ENCODE peak calls at places on chromosomes 2 and 18, in six cellular contexts. W is uterus, L is GM23338, G is astrocyte, Z is upper lobe of right lung, X is A549. S is an unnamed sample.

GRCh38 chr2:173079968-173080860 is 4.6 kb downstream of the MAP3K20 start:
- DNase-seq in W (no peak), L (no peak), G (peak; percentile 97), Z (no peak), X (peak; percentile 66), S (no peak)

GRCh38 chr2:230423851-230424458 is 8.0 kb downstream of the SP100 start:
- DNase-seq in W (no peak), L (no peak), G (peak; percentile 75), Z (peak; percentile 70), X (no peak), S (no peak)

GRCh38 chr2:48414980-48415764 is 114.8 kb upstream of the STON1 start:
- DNase-seq in W (no peak), L (peak; percentile 21), G (peak; percentile 39), Z (peak; percentile 71), X (no peak), S (no peak)

GRCh38 chr2:120934891-120935338 is 199.2 kb downstream of the GLI2 start:
- DNase-seq in W (no peak), L (no peak), G (peak; percentile 93), Z (no peak), X (peak; percentile 99), S (peak; percentile 36)

GRCh38 chr2:70328921-70329561 is 27.2 kb upstream of the FAM136A start:
- DNase-seq in W (no peak), L (peak; percentile 54), G (peak; percentile 20), Z (peak; percentile 83), X (peak; percentile 68), S (no peak)

GRCh38 chr2:74017181-74017580 is 32.5 kb downstream of the TET3 start:
- DNase-seq in W (no peak), L (no peak), G (no peak), Z (no peak), X (no peak), S (no peak)

GRCh38 chr2:85748948-85749875 is 4.6 kb upstream of the ATOH8 start:
- DNase-seq in W (no peak), L (no peak), G (peak; percentile 59), Z (no peak), X (no peak), S (no peak)

GRCh38 chr2:37156071-37156856 is 516 bp downstream of the EIF2AK2 start:
- DNase-seq in W (peak; percentile 59), L (peak; percentile 29), G (peak; percentile 62), Z (no peak), X (peak; percentile 48), S (no peak)

GRCh38 chr2:31066594-31066993 is 71.6 kb downstream of the GALNT14 start:
- DNase-seq in W (no peak), L (no peak), G (no peak), Z (peak; percentile 19), X (no peak), S (no peak)

GRCh38 chr2:191056218-191056617 is 42.2 kb upstream of the STAT1 start:
- DNase-seq in W (no peak), L (no peak), G (no peak), Z (no peak), X (no peak), S (no peak)

GRCh38 chr2:114061566-114062098 is 171.7 kb downstream of the ACTR3 start:
- DNase-seq in W (no peak), L (no peak), G (no peak), Z (no peak), X (no peak), S (no peak)

GRCh38 chr2:102041351-102041750 is 49.6 kb downstream of the IL1R2 start:
- DNase-seq in W (no peak), L (no peak), G (no peak), Z (no peak), X (no peak), S (no peak)

GRCh38 chr2:191302459-191303155 is 57.4 kb downstream of the MYO1B start:
- DNase-seq in W (no peak), L (peak; percentile 44), G (no peak), Z (no peak), X (peak; percentile 69), S (no peak)

GRCh38 chr2:27251786-27252185 is 11.1 kb downstream of the SLC30A3 start:
- DNase-seq in W (no peak), L (no peak), G (no peak), Z (no peak), X (no peak), S (no peak)

GRCh38 chr18:62331581-62332436 is 6.7 kb downstream of the TNFRSF11A start:
- DNase-seq in W (no peak), L (no peak), G (peak; percentile 76), Z (no peak), X (no peak), S (no peak)

GRCh38 chr2:143901185-143901842 is 618.6 kb downstream of the ZEB2 start:
- DNase-seq in W (no peak), L (no peak), G (peak; percentile 98), Z (no peak), X (peak; percentile 9), S (no peak)

GRCh38 chr2:23452853-23453420 is 68.0 kb downstream of the KLHL29 start:
- DNase-seq in W (no peak), L (no peak), G (peak; percentile 72), Z (no peak), X (no peak), S (no peak)

GRCh38 chr2:14297906-14298305 is 334.6 kb upstream of the LRATD1 start:
- DNase-seq in W (no peak), L (no peak), G (no peak), Z (no peak), X (no peak), S (no peak)

GRCh38 chr2:144456680-144457079 is 63.2 kb downstream of the ZEB2 start:
- DNase-seq in W (no peak), L (no peak), G (peak; percentile 88), Z (no peak), X (peak; percentile 64), S (peak; percentile 38)

GRCh38 chr2:150127995-150128394 is 359.5 kb downstream of the RND3 start:
- DNase-seq in W (no peak), L (no peak), G (peak; percentile 71), Z (no peak), X (no peak), S (no peak)

GRCh38 chr2:231900486-231900942 is 25.7 kb downstream of the NPPC start:
- DNase-seq in W (peak; percentile 23), L (peak; percentile 94), G (peak; percentile 20), Z (peak; percentile 92), X (peak; percentile 86), S (no peak)

GRCh38 chr2:76169985-76170384 is 459.3 kb upstream of the GCFC2 start:
- DNase-seq in W (no peak), L (no peak), G (no peak), Z (no peak), X (no peak), S (no peak)

GRCh38 chr2:11406492-11407381 is 59.2 kb downstream of the E2F6 start:
- DNase-seq in W (peak; percentile 75), L (peak; percentile 35), G (peak; percentile 58), Z (no peak), X (peak; percentile 66), S (peak; percentile 69)

GRCh38 chr2:240579771-240580614 is 6.5 kb upstream of the CAPN10 start:
- DNase-seq in W (peak; percentile 56), L (peak; percentile 76), G (peak; percentile 77), Z (peak; percentile 92), X (peak; percentile 82), S (no peak)
- TF ChIP-seq CTCF in W (no peak), L (peak; percentile 60), G (no peak), Z (peak; percentile 55), X (no peak), S (no peak)

GRCh38 chr2:199329024-199329423 is 128.7 kb downstream of the SATB2 start:
- DNase-seq in W (no peak), L (no peak), G (no peak), Z (no peak), X (no peak), S (no peak)

GRCh38 chr2:199325881-199326280 is 131.9 kb downstream of the SATB2 start:
- DNase-seq in W (no peak), L (no peak), G (no peak), Z (no peak), X (no peak), S (no peak)

DNA sequence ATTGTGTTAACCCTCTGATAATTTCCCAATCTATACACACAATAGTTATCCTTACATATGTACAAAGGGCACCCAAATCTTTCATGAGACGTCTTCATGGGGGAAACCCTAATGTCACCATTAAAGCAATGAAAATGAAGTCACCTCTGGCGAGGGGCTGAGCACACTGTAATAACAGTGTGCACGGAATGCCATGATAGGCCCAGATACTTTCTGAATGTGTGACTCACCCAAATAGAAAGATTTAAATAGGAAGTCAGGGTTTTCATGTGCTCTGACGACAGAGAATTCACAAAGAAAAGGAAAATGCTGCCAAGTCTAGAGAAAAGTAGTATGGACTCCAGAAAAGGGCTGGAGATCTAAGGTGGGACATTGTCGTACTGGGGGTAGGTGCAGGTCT is 128.3 kb downstream of the SATB2 start:
- DNase-seq in W (no peak), L (no peak), G (peak; percentile 78), Z (no peak), X (no peak), S (no peak)
- H3K27ac ChIP-seq in W (no peak overlapping the region), L (no peak overlapping the region), G (peak overlapping the region; percentile 53), Z (no peak overlapping the region), X (no peak overlapping the region), S (no peak overlapping the region)

GRCh38 chr2:65557616-65558573 is 125.5 kb upstream of the SPRED2 start:
- DNase-seq in W (no peak), L (peak; percentile 31), G (no peak), Z (no peak), X (no peak), S (no peak)

GRCh38 chr2:65553504-65554074 is 121.2 kb upstream of the SPRED2 start:
- DNase-seq in W (no peak), L (no peak), G (no peak), Z (no peak), X (no peak), S (no peak)

GRCh38 chr2:65554765-65555561 is 122.6 kb upstream of the SPRED2 start:
- DNase-seq in W (no peak), L (no peak), G (no peak), Z (no peak), X (no peak), S (no peak)

GRCh38 chr2:65562890-65563289 is 130.5 kb upstream of the SPRED2 start:
- DNase-seq in W (no peak), L (no peak), G (no peak), Z (no peak), X (no peak), S (no peak)

DNA sequence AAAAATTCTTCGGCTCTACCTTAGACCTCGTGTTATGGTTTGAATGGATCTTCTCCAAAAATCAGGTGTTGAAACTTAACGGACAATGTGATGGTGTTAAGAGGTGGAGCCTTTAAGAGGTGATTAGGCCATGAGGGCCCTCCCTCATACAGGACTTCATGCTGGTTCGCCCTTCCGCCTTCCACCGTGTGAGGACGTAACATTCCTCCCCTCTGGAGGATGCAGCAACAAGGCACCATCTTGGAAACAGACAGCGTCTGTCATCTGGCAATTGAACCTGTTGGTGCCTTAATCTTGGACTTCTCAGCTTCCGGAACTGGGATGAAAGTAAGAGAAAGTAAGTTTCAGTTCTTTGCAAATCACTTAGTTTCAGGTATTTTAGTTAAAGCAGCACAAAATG is 126.3 kb upstream of the SPRED2 start:
- DNase-seq in W (no peak), L (peak; percentile 42), G (no peak), Z (no peak), X (no peak), S (no peak)
- H3K4me3 ChIP-seq in W (no peak overlapping the region), L (no peak overlapping the region), G (no peak overlapping the region), Z (no peak overlapping the region), X (no peak overlapping the region), S (no peak overlapping the region)

DNA sequence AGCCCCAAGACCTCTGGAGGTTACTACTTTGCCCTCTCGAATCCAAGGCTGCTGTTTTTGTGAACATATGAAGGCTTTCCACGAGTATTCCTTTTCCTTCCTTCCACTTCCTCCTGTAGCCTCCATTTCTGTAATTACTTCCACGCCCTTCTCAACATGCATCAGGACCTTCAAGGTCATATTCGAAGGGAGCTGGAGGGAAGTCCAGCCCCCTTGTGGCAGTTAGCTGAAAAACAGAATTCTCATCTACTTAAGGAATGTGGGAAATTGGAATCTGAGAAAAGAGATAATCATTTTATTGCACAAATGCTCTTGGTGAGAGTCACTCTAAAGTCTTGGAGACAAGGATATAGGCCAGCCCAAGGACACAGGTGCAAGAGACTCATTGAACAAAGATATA is 1000.2 kb downstream of the TDRD15 start:
- DNase-seq in W (no peak), L (peak; percentile 31), G (no peak), Z (no peak), X (peak; percentile 18), S (no peak)
- TF ChIP-seq CTCF in W (no peak), L (peak; percentile 46), G (no peak), Z (peak; percentile 17), X (no peak), S (no peak)